ENCODE peak calls at places on chromosomes 4 and X, in ten cellular contexts. A is heart left ventricle, F is sciatic nerve, S is fibroblast of lung, K is HCT116, Z is SW 1271, E is aorta, D is HuH-7, X is NCI-H774, I is NAMALWA. N is an unnamed sample.

GRCh38 chrX:109535578-109535977 is 1.1 kb upstream of the NXT2 start:
- DNase-seq in A (no peak), F (no peak), S (no peak), K (no peak), Z (no peak), E (no peak), D (no peak), X (no peak), I (no peak), N (no peak)

GRCh38 chrX:49186125-49187027 is at the start of gene PRICKLE3:
- DNase-seq in A (peak), F (peak), S (peak), K (no peak), Z (peak), E (peak), D (peak), X (peak), I (peak), N (peak)

GRCh38 chrX:147897117-147897516 is 14.6 kb upstream of the FMR1 start:
- DNase-seq in A (no peak), F (no peak), S (no peak), K (no peak), Z (no peak), E (no peak), D (no peak), X (no peak), I (no peak), N (no peak)

GRCh38 chr4:24980064-24980690 is 50.6 kb downstream of the LGI2 start:
- DNase-seq in A (peak), F (peak), S (peak), K (peak), Z (peak), E (no peak), D (peak), X (peak), I (peak), N (peak)

GRCh38 chrX:154317391-154318000 is 21.9 kb downstream of the TKTL1 start:
- DNase-seq in A (no peak), F (no peak), S (no peak), K (no peak), Z (peak), E (no peak), D (peak), X (no peak), I (no peak), N (no peak)

GRCh38 chr4:69484011-69484410 is 11.7 kb downstream of the UGT2B4 start:
- DNase-seq in A (no peak), F (no peak), S (no peak), K (no peak), Z (no peak), E (no peak), D (no peak), X (no peak), I (no peak), N (no peak)

GRCh38 chr4:223913-224497 is 81.3 kb downstream of the ZNF732 start:
- DNase-seq in A (no peak), F (no peak), S (no peak), K (no peak), Z (no peak), E (no peak), D (no peak), X (no peak), I (no peak), N (no peak)

GRCh38 chrX:45300638-45301037 is 100.0 kb upstream of the DIPK2B start:
- DNase-seq in A (no peak), F (no peak), S (no peak), K (no peak), Z (no peak), E (no peak), D (no peak), X (no peak), I (no peak), N (no peak)